ENCODE peak calls at places on chromosomes 1 and 21, in seven cellular contexts. A, F, S, V, O, W and J are unnamed samples.

GRCh38 chr1:25774921-25775774 is 24.8 kb upstream of the SELENON start:
- DNase-seq in A (no peak), F (no peak), S (peak; percentile 82), V (no peak), O (no peak), W (peak; percentile 95), J (no peak)

GRCh38 chr21:43300496-43301423 is 126.2 kb downstream of the SIK1 start:
- DNase-seq in A (no peak), F (no peak), S (no peak), V (no peak), O (no peak), W (no peak), J (no peak)

GRCh38 chr1:35369922-35370671 is 101.6 kb downstream of the ZMYM4 start:
- DNase-seq in A (peak; percentile 84), F (peak; percentile 32), S (no peak), V (peak; percentile 59), O (peak; percentile 73), W (no peak), J (peak; percentile 30)

GRCh38 chr1:116409751-116410182 is 36.7 kb downstream of the ATP1A1 start:
- DNase-seq in A (no peak), F (no peak), S (no peak), V (no peak), O (no peak), W (no peak), J (no peak)

GRCh38 chr21:38048241-38048640 is 132.0 kb upstream of the KCNJ6 start:
- DNase-seq in A (no peak), F (no peak), S (no peak), V (no peak), O (no peak), W (no peak), J (no peak)

GRCh38 chr1:214216779-214217178 is 64.2 kb upstream of the SMYD2 start:
- DNase-seq in A (no peak), F (no peak), S (no peak), V (peak; percentile 38), O (no peak), W (no peak), J (no peak)

GRCh38 chr1:49841767-49842166 is 182.0 kb downstream of the AGBL4 start:
- DNase-seq in A (no peak), F (no peak), S (no peak), V (no peak), O (no peak), W (no peak), J (no peak)

GRCh38 chr1:40859017-40859416 is 3.1 kb downstream of the CITED4 start:
- DNase-seq in A (no peak), F (no peak), S (no peak), V (no peak), O (no peak), W (no peak), J (no peak)

GRCh38 chr1:176617881-176618280 is 154.9 kb downstream of the PAPPA2 start:
- DNase-seq in A (peak; percentile 64), F (no peak), S (no peak), V (no peak), O (no peak), W (no peak), J (no peak)

GRCh38 chr1:159889202-159889601 is 10.8 kb downstream of the CFAP45 start:
- DNase-seq in A (no peak), F (no peak), S (no peak), V (no peak), O (no peak), W (no peak), J (no peak)

GRCh38 chr1:244414543-244414942 is 37.2 kb downstream of the ADSS2 start:
- DNase-seq in A (peak; percentile 66), F (no peak), S (no peak), V (no peak), O (peak; percentile 22), W (no peak), J (no peak)

GRCh38 chr1:10071640-10072039 is 38.9 kb downstream of the UBE4B start:
- DNase-seq in A (no peak), F (no peak), S (no peak), V (no peak), O (no peak), W (no peak), J (no peak)

GRCh38 chr1:39525366-39526165 is 34.1 kb downstream of the BMP8A start:
- DNase-seq in A (no peak), F (no peak), S (no peak), V (no peak), O (no peak), W (no peak), J (no peak)

GRCh38 chr1:10768552-10768951 is 27.9 kb downstream of the CASZ1 start:
- DNase-seq in A (no peak), F (no peak), S (no peak), V (no peak), O (no peak), W (no peak), J (no peak)

GRCh38 chr1:96565546-96565945 is 156.0 kb upstream of the PTBP2 start:
- DNase-seq in A (no peak), F (no peak), S (no peak), V (no peak), O (no peak), W (no peak), J (no peak)

GRCh38 chr21:15687208-15687607 is 42.6 kb upstream of the USP25 start:
- DNase-seq in A (no peak), F (no peak), S (no peak), V (no peak), O (no peak), W (no peak), J (no peak)

GRCh38 chr1:5914676-5915285 is 77.4 kb downstream of the NPHP4 start:
- DNase-seq in A (no peak), F (no peak), S (no peak), V (no peak), O (no peak), W (no peak), J (no peak)

GRCh38 chr1:15008783-15009709 is 144.5 kb upstream of the TMEM51 start:
- DNase-seq in A (no peak), F (no peak), S (no peak), V (no peak), O (peak; percentile 76), W (no peak), J (no peak)

GRCh38 chr1:177969825-177970371 is at the start of gene SEC16B:
- DNase-seq in A (no peak), F (no peak), S (no peak), V (peak; percentile 82), O (no peak), W (no peak), J (no peak)

GRCh38 chr1:229410370-229410691 is 23.6 kb downstream of the ACTA1 start:
- DNase-seq in A (no peak), F (no peak), S (no peak), V (no peak), O (no peak), W (no peak), J (no peak)

GRCh38 chr1:192544983-192545393 is 30.6 kb upstream of the RGS1 start:
- DNase-seq in A (peak; percentile 77), F (no peak), S (no peak), V (no peak), O (no peak), W (no peak), J (peak; percentile 37)

GRCh38 chr1:87612966-87613365 is 284.3 kb downstream of the LMO4 start:
- DNase-seq in A (no peak), F (no peak), S (no peak), V (no peak), O (no peak), W (no peak), J (no peak)

GRCh38 chr1:175072131-175072941 is 4.7 kb downstream of the TNN start:
- DNase-seq in A (peak; percentile 86), F (no peak), S (peak; percentile 38), V (no peak), O (peak; percentile 5), W (peak; percentile 29), J (peak; percentile 79)

GRCh38 chr1:172431721-172432192 is 11.3 kb downstream of the C1orf105 start:
- DNase-seq in A (no peak), F (no peak), S (no peak), V (peak; percentile 76), O (no peak), W (no peak), J (no peak)

GRCh38 chr21:42055425-42055824 is 15.7 kb upstream of the UMODL1 start:
- DNase-seq in A (no peak), F (no peak), S (no peak), V (no peak), O (no peak), W (no peak), J (no peak)

GRCh38 chr1:8814870-8815269 is 2.6 kb downstream of the RERE start:
- DNase-seq in A (no peak), F (no peak), S (no peak), V (peak; percentile 26), O (no peak), W (no peak), J (no peak)

GRCh38 chr1:240768979-240769378 is 157.0 kb upstream of the GREM2 start:
- DNase-seq in A (no peak), F (no peak), S (no peak), V (no peak), O (no peak), W (peak; percentile 5), J (peak; percentile 26)

GRCh38 chr1:179296356-179296755 is 2.8 kb downstream of the SOAT1 start:
- DNase-seq in A (no peak), F (no peak), S (no peak), V (no peak), O (no peak), W (no peak), J (no peak)

GRCh38 chr21:38847556-38847955 is 41.8 kb downstream of the ETS2 start:
- DNase-seq in A (no peak), F (no peak), S (no peak), V (no peak), O (no peak), W (no peak), J (no peak)

GRCh38 chr1:19921310-19921709 is 2.1 kb downstream of the PLA2G2E start:
- DNase-seq in A (no peak), F (no peak), S (no peak), V (no peak), O (no peak), W (no peak), J (no peak)

GRCh38 chr1:30779294-30780071 is 21.9 kb upstream of the LAPTM5 start:
- DNase-seq in A (peak; percentile 55), F (peak; percentile 92), S (peak; percentile 99), V (peak; percentile 83), O (no peak), W (peak; percentile 25), J (peak; percentile 83)

GRCh38 chr1:203644661-203645510 is 18.3 kb downstream of the ATP2B4 start:
- DNase-seq in A (peak; percentile 75), F (no peak), S (no peak), V (no peak), O (no peak), W (no peak), J (peak; percentile 84)

GRCh38 chr1:154445040-154445472 is 39.9 kb downstream of the IL6R start:
- DNase-seq in A (peak; percentile 69), F (no peak), S (peak; percentile 63), V (no peak), O (no peak), W (no peak), J (peak; percentile 86)

GRCh38 chr1:19257178-19257914 is 5.7 kb downstream of the MRTO4 start:
- DNase-seq in A (no peak), F (no peak), S (no peak), V (no peak), O (no peak), W (no peak), J (peak; percentile 39)

GRCh38 chr1:231420299-231420958 is 1.7 kb downstream of the EGLN1 start:
- DNase-seq in A (peak; percentile 10), F (no peak), S (no peak), V (no peak), O (no peak), W (no peak), J (peak; percentile 27)

GRCh38 chr1:236142358-236143103 is at the start of gene GPR137B:
- DNase-seq in A (peak; percentile 40), F (peak; percentile 59), S (peak; percentile 74), V (peak; percentile 31), O (no peak), W (peak; percentile 40), J (peak; percentile 82)

GRCh38 chr1:221840511-221841243 is 98.8 kb upstream of the DUSP10 start:
- DNase-seq in A (peak; percentile 58), F (no peak), S (no peak), V (no peak), O (no peak), W (no peak), J (peak; percentile 63)